ENCODE peak calls at places on chromosomes 2 and 18, in ten cellular contexts. X is GM23248; F is heart right ventricle; I is CD8-positive, alpha-beta T cell; P is uterus; M is breast epithelium; K is PC-3; R is endothelial cell of umbilical vein; Q is cardiac muscle cell; J is mesenchymal stem cell. O is an unnamed sample. For H3K9me3 and H3K27me3, the result is how much of the 10 kb centered on the place peaks cover.

GRCh38 chr2:73112913-73113633 is at the start of gene RAB11FIP5:
- DNase-seq in M (peak), R (peak), F (peak), I (peak), P (peak), K (peak), J (peak), X (peak), Q (peak), O (peak)

GRCh38 chr2:120502761-120503160 is 156.8 kb downstream of the INHBB start:
- DNase-seq in J (no peak), X (no peak), K (no peak), P (no peak), F (no peak), M (no peak), I (no peak), Q (no peak), R (no peak), O (no peak)

GRCh38 chr2:165070089-165070488 is 114.8 kb upstream of the SLC38A11 start:
- DNase-seq in R (no peak), P (no peak), X (peak), F (no peak), M (no peak), I (no peak), J (no peak), Q (no peak), K (no peak), O (no peak)

GRCh38 chr18:46531472-46531871 is 125.5 kb downstream of the LOXHD1 start:
- DNase-seq in J (no peak), K (no peak), I (no peak), R (no peak), Q (no peak), M (no peak), X (no peak), P (no peak), F (no peak), O (no peak)

GRCh38 chr2:31193066-31193396 is 24.3 kb downstream of the CAPN14 start:
- DNase-seq in Q (no peak), R (no peak), F (no peak), M (no peak), P (no peak), J (no peak), K (no peak), X (no peak), I (no peak), O (no peak)

GRCh38 chr2:9732824-9733223 is 102.0 kb upstream of the YWHAQ start:
- DNase-seq in M (no peak), P (no peak), J (no peak), F (no peak), K (no peak), Q (no peak), R (no peak), X (no peak), I (no peak), O (no peak)

GRCh38 chr2:70143314-70144150 is 47.3 kb downstream of the C2orf42 start:
- DNase-seq in I (peak), Q (peak), P (peak), M (peak), J (peak), X (peak), K (peak), F (peak), R (peak), O (peak)

GRCh38 chr2:76749858-76750257 is 772.3 kb downstream of the LRRTM4 start:
- DNase-seq in X (no peak), R (no peak), M (no peak), I (no peak), J (no peak), P (no peak), F (no peak), Q (no peak), K (peak), O (no peak)

GRCh38 chr2:65377556-65378307 is 54.7 kb downstream of the SPRED2 start:
- DNase-seq in X (peak), F (no peak), R (peak), P (no peak), Q (peak), J (peak), M (no peak), K (peak), I (no peak), O (peak)

GRCh38 chr2:108591163-108591562 is 56.9 kb downstream of the LIMS1 start:
- DNase-seq in J (no peak), K (no peak), R (no peak), P (no peak), Q (no peak), F (no peak), I (no peak), M (no peak), X (no peak), O (no peak)

GRCh38 chr18:41395695-41396094 is 559.3 kb upstream of the PIK3C3 start:
- DNase-seq in I (no peak), J (no peak), K (peak), P (no peak), R (no peak), X (no peak), M (no peak), F (no peak), Q (peak), O (no peak)

GRCh38 chr2:241842067-241842415 is 16.7 kb downstream of the PDCD1 start:
- DNase-seq in J (no peak), R (no peak), Q (no peak), X (no peak), F (no peak), M (no peak), P (no peak), I (peak), K (no peak), O (peak)

GRCh38 chr2:8478133-8478793 is 203.6 kb upstream of the ID2 start:
- DNase-seq in K (peak), X (no peak), I (no peak), M (peak), F (no peak), J (no peak), P (no peak), Q (no peak), R (no peak), O (no peak)

GRCh38 chr18:8480506-8481328 is 128.5 kb upstream of the RAB12 start:
- DNase-seq in I (peak), X (peak), M (no peak), J (peak), F (peak), K (peak), Q (peak), R (peak), P (peak), O (no peak)

GRCh38 chr18:79927597-79928562 is 23.6 kb downstream of the SLC66A2 start:
- DNase-seq in J (no peak), X (no peak), K (no peak), R (no peak), P (peak), M (peak), I (peak), F (no peak), Q (no peak), O (peak)

GRCh38 chr2:191758420-191759199 is 80.7 kb downstream of the NABP1 start:
- DNase-seq in M (no peak), Q (peak), P (no peak), K (peak), J (peak), R (peak), I (peak), F (peak), X (peak), O (peak)

GRCh38 chr2:53636616-53637015 is 131.0 kb upstream of the CHAC2 start:
- DNase-seq in X (no peak), M (no peak), K (no peak), P (no peak), I (no peak), J (no peak), R (no peak), Q (no peak), F (no peak), O (no peak)

GRCh38 chr18:39596216-39596615 is 2030.6 kb upstream of the CELF4 start:
- DNase-seq in X (peak), Q (no peak), J (peak), M (no peak), R (no peak), F (no peak), P (no peak), I (no peak), K (no peak), O (no peak)

DNA sequence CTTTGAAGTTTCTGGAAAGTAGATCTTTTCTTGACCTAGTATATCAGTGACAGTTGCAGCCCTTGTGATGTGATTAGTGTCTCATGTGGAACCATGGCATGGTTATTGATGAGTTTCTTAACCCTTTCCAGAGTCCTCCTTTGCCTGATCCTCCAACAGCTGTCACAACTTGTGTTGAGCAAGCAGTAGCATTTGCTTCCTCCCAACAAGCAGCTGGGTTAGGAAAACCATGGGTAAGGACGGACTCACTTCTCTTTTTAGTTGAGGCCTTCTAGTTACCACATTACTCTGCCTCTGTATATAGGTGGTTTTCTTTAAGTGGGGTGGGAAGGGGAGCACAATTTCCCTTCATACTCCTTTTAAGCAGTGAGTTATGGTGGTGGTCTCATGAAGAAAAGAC is 96.3 kb downstream of the XRCC5 start:
- DNase-seq in M (no peak), Q (no peak), K (no peak), J (no peak), I (no peak), P (no peak), F (no peak), X (no peak), R (no peak), O (no peak)
- H3K9me3 ChIP-seq in M (under half), Q (under half), K (under half), J (under half), I (under half), P (under half), F (under half), X (under half), R (under half), O (under half)

GRCh38 chr18:31551883-31552282 is 39.8 kb upstream of the TTR start:
- DNase-seq in Q (no peak), J (no peak), K (no peak), X (no peak), F (no peak), M (no peak), P (no peak), R (no peak), I (no peak), O (no peak)

GRCh38 chr18:31549416-31549815 is 42.3 kb upstream of the TTR start:
- DNase-seq in K (no peak), R (no peak), I (no peak), J (no peak), X (no peak), F (no peak), M (no peak), P (no peak), Q (no peak), O (no peak)

GRCh38 chr18:31548825-31549224 is 42.9 kb upstream of the TTR start:
- DNase-seq in P (no peak), X (no peak), K (no peak), I (no peak), R (no peak), Q (no peak), J (no peak), F (no peak), M (no peak), O (no peak)

GRCh38 chr18:31546476-31546875 is 45.2 kb upstream of the TTR start:
- DNase-seq in P (no peak), K (no peak), J (no peak), X (no peak), I (no peak), F (no peak), M (no peak), Q (peak), R (no peak), O (no peak)
- H3K27me3 ChIP-seq in P (under half), K (under half), J (under half), X (under half), I (under half), F (under half), M (under half), Q (under half), R (under half), O (under half)

GRCh38 chr2:26542194-26542455 is 64.2 kb upstream of the OTOF start:
- DNase-seq in F (no peak), P (no peak), R (no peak), J (no peak), X (no peak), I (no peak), K (no peak), M (peak), Q (no peak), O (no peak)

GRCh38 chr2:26541401-26542193 is 63.7 kb upstream of the OTOF start:
- DNase-seq in I (no peak), F (no peak), M (no peak), X (no peak), R (no peak), K (no peak), J (no peak), Q (no peak), P (no peak), O (no peak)

GRCh38 chr2:26540977-26541376 is 63.1 kb upstream of the OTOF start:
- DNase-seq in R (no peak), P (no peak), Q (no peak), I (no peak), J (no peak), F (no peak), X (no peak), K (no peak), M (peak), O (no peak)

GRCh38 chr2:26540306-26540705 is 62.4 kb upstream of the OTOF start:
- DNase-seq in K (no peak), I (no peak), P (no peak), J (no peak), M (peak), X (no peak), F (no peak), R (no peak), Q (no peak), O (no peak)

GRCh38 chr2:26542676-26543505 is 65.0 kb upstream of the OTOF start:
- DNase-seq in P (no peak), X (no peak), F (no peak), J (no peak), I (no peak), R (no peak), M (no peak), Q (no peak), K (no peak), O (peak)
- H3K9me3 ChIP-seq in P (under half), X (under half), F (under half), J (under half), I (under half), R (under half), M (under half), Q (under half), K (under half), O (under half)

GRCh38 chr18:48419268-48420022 is 10.3 kb upstream of the ZBTB7C start:
- DNase-seq in P (no peak), I (no peak), X (no peak), K (no peak), F (no peak), Q (no peak), R (no peak), M (no peak), J (no peak), O (no peak)
- H3K27me3 ChIP-seq in P (under half), I (under half), X (under half), K (under half), F (under half), Q (under half), R (under half), M (under half), J (half or more), O (under half)

GRCh38 chr18:6498265-6498664 is 83.6 kb upstream of the L3MBTL4 start:
- DNase-seq in X (no peak), M (no peak), J (no peak), R (no peak), P (no peak), F (no peak), K (no peak), I (no peak), Q (no peak), O (no peak)
- H3K9me3 ChIP-seq in X (under half), M (under half), J (under half), R (under half), P (under half), F (under half), K (under half), I (under half), Q (under half), O (under half)

O was measured in osteoblast.